ENCODE peak calls at places on chromosomes 16 and 17, in ten cellular contexts. P, Q, L, S, M, W, E, K, V and C are unnamed samples.

GRCh38 chr16:3158014-3158497 is 23.2 kb downstream of the ZNF213 start:
- DNase-seq in E (peak), V (peak), K (no peak), P (no peak), W (no peak), S (no peak), M (peak), Q (peak), L (peak), C (peak)

GRCh38 chr16:79272141-79272577 is 328.4 kb downstream of the MAF start:
- DNase-seq in K (no peak), V (no peak), P (no peak), L (no peak), M (peak), S (no peak), Q (no peak), W (no peak), E (no peak), C (no peak)

GRCh38 chr17:46942441-46943217 is 19.7 kb downstream of the GOSR2 start:
- DNase-seq in S (no peak), Q (peak), E (peak), L (peak), W (peak), P (peak), K (peak), V (peak), M (no peak), C (peak)

GRCh38 chr16:56812884-56813283 is 52.1 kb upstream of the SLC12A3 start:
- DNase-seq in E (peak), K (no peak), Q (peak), W (no peak), M (no peak), P (no peak), L (peak), V (no peak), S (no peak), C (no peak)

GRCh38 chr17:76553163-76553908 is 13.5 kb downstream of the PRCD start:
- DNase-seq in K (no peak), S (no peak), Q (no peak), M (no peak), L (no peak), E (no peak), P (no peak), V (no peak), W (no peak), C (no peak)

GRCh38 chr17:55567240-55568216 is 56.3 kb upstream of the SMIM36 start:
- DNase-seq in L (no peak), E (no peak), P (no peak), V (no peak), W (no peak), S (no peak), M (no peak), Q (no peak), K (no peak), C (peak)

GRCh38 chr16:49382916-49383315 is 9.3 kb downstream of the C16orf78 start:
- DNase-seq in P (no peak), V (no peak), Q (no peak), L (no peak), M (no peak), W (no peak), E (no peak), S (no peak), K (peak), C (no peak)

GRCh38 chr17:3852561-3852960 is 6.5 kb upstream of the NCBP3 start:
- DNase-seq in Q (no peak), L (no peak), S (no peak), P (no peak), K (no peak), V (no peak), E (no peak), W (no peak), M (peak), C (no peak)

GRCh38 chr17:64537488-64537887 is 30.7 kb downstream of the CEP95 start:
- DNase-seq in P (no peak), Q (no peak), V (no peak), K (no peak), E (no peak), W (no peak), L (no peak), M (no peak), S (no peak), C (no peak)

GRCh38 chr17:2721603-2722002 is 10.0 kb upstream of the CLUH start:
- DNase-seq in K (no peak), P (no peak), M (peak), Q (no peak), E (peak), S (no peak), W (no peak), L (no peak), V (no peak), C (no peak)

GRCh38 chr16:55384848-55385247 is 60.8 kb downstream of the IRX6 start:
- DNase-seq in V (no peak), S (no peak), E (no peak), P (no peak), K (no peak), Q (no peak), M (no peak), L (no peak), W (no peak), C (no peak)

GRCh38 chr16:19809121-19809635 is 75.5 kb downstream of the GPRC5B start:
- DNase-seq in E (peak), V (peak), P (no peak), K (no peak), L (peak), Q (peak), M (no peak), S (no peak), W (no peak), C (no peak)

GRCh38 chr16:67781548-67781921 is 24.8 kb downstream of the RANBP10 start:
- DNase-seq in L (no peak), P (no peak), K (no peak), Q (no peak), W (no peak), M (no peak), S (no peak), V (no peak), E (peak), C (no peak)

GRCh38 chr17:77460514-77461046 is 319.8 kb downstream of the SEC14L1 start:
- DNase-seq in V (no peak), Q (no peak), E (no peak), L (no peak), K (no peak), P (no peak), S (no peak), M (no peak), W (no peak), C (no peak)

GRCh38 chr17:65230040-65230439 is 92.9 kb downstream of the RGS9 start:
- DNase-seq in Q (no peak), S (no peak), E (no peak), P (no peak), W (no peak), L (no peak), K (no peak), M (no peak), V (no peak), C (peak)

GRCh38 chr16:82935781-82936180 is 309.0 kb downstream of the CDH13 start:
- DNase-seq in V (no peak), M (no peak), K (no peak), E (no peak), W (no peak), P (no peak), Q (no peak), S (no peak), L (no peak), C (no peak)

GRCh38 chr16:77744136-77744535 is 21.8 kb downstream of the NUDT7 start:
- DNase-seq in L (no peak), K (no peak), V (no peak), E (no peak), M (no peak), P (no peak), Q (no peak), S (no peak), W (no peak), C (no peak)

GRCh38 chr17:81520021-81520894 is 7.7 kb upstream of the ACTG1 start:
- DNase-seq in V (no peak), S (no peak), P (no peak), Q (no peak), L (no peak), W (peak), M (peak), K (no peak), E (no peak), C (no peak)

GRCh38 chr16:55502801-55503366 is 6.0 kb upstream of the LPCAT2 start:
- DNase-seq in Q (peak), M (peak), E (no peak), K (no peak), P (peak), S (peak), W (no peak), V (peak), L (peak), C (peak)

GRCh38 chr17:57551321-57552079 is 193.6 kb downstream of the CCDC182 start:
- DNase-seq in P (no peak), K (no peak), L (no peak), Q (no peak), S (no peak), E (no peak), M (peak), W (no peak), V (no peak), C (no peak)

GRCh38 chr17:46818929-46819859 is 702 bp upstream of the WNT3 start:
- DNase-seq in P (no peak), M (no peak), K (no peak), W (peak), L (no peak), V (no peak), Q (no peak), S (no peak), E (no peak), C (no peak)

GRCh38 chr16:9256196-9256595 is 164.8 kb downstream of the HAPSTR1 start:
- DNase-seq in K (peak), S (no peak), Q (peak), W (peak), P (no peak), E (no peak), M (no peak), L (peak), V (peak), C (peak)

GRCh38 chr16:14135704-14136103 is 64.6 kb downstream of the MRTFB start:
- DNase-seq in Q (no peak), W (no peak), V (no peak), L (no peak), P (no peak), K (no peak), E (no peak), M (no peak), S (no peak), C (no peak)

GRCh38 chr17:6241996-6242395 is 171.8 kb downstream of the WSCD1 start:
- DNase-seq in S (no peak), W (no peak), P (no peak), M (no peak), Q (no peak), K (no peak), L (no peak), V (no peak), E (no peak), C (no peak)

GRCh38 chr17:76076100-76076764 is 1.7 kb downstream of the GALR2 start:
- DNase-seq in S (no peak), L (no peak), K (no peak), W (no peak), Q (no peak), V (no peak), M (no peak), P (no peak), E (no peak), C (no peak)

GRCh38 chr17:65920996-65921395 is 270.9 kb downstream of the CEP112 start:
- DNase-seq in E (no peak), Q (no peak), V (no peak), W (no peak), M (no peak), P (no peak), S (no peak), K (no peak), L (no peak), C (no peak)

GRCh38 chr17:47244697-47245096 is 8.9 kb upstream of the ITGB3 start:
- DNase-seq in S (no peak), W (no peak), E (no peak), P (no peak), K (no peak), Q (no peak), V (no peak), M (no peak), L (no peak), C (no peak)

GRCh38 chr17:28344435-28344901 is 8.9 kb downstream of the TNFAIP1 start:
- DNase-seq in S (no peak), W (no peak), E (no peak), M (no peak), P (no peak), V (no peak), K (no peak), Q (no peak), L (no peak), C (no peak)

GRCh38 chr16:47574091-47575054 is 113.2 kb downstream of the PHKB start:
- DNase-seq in L (peak), V (peak), W (no peak), Q (peak), E (peak), P (no peak), K (no peak), M (no peak), S (no peak), C (no peak)

GRCh38 chr16:71360378-71360777 is 1.9 kb downstream of the CALB2 start:
- DNase-seq in K (no peak), Q (peak), E (peak), P (no peak), S (no peak), L (peak), M (no peak), V (peak), W (no peak), C (no peak)

GRCh38 chr17:14451729-14452191 is 150.9 kb downstream of the HS3ST3B1 start:
- DNase-seq in Q (no peak), K (no peak), L (no peak), W (no peak), E (no peak), S (no peak), V (no peak), P (no peak), M (no peak), C (no peak)